ENCODE peak calls at places on chromosomes 6 and 20, in five cellular contexts. W is left ventricle myocardium inferior; I is GM10248; S is activated T-cell treated with anti-CD3 and anti-CD28 coated beads, Interleukin-2, amount 50 U/mL, for 72 hours; U is neural crest cell. D is an unnamed sample.

GRCh38 chr6:43790031-43790430 is 20.0 kb downstream of the VEGFA start:
- DNase-seq in W (peak; percentile 64), I (no peak), S (no peak), U (no peak), D (no peak)

GRCh38 chr6:168164462-168165061 is 85.5 kb upstream of the FRMD1 start:
- DNase-seq in S (no peak), W (no peak), I (no peak), U (no peak), D (no peak)

GRCh38 chr6:153525998-153526397 is 394.9 kb upstream of the RGS17 start:
- DNase-seq in W (no peak), S (no peak), U (no peak), I (no peak), D (no peak)

GRCh38 chr6:136226027-136226673 is 24.0 kb downstream of the MTFR2 start:
- DNase-seq in I (peak; percentile 57), W (peak; percentile 27), S (peak; percentile 59), U (peak; percentile 65), D (peak; percentile 54)

GRCh38 chr6:167394330-167394729 is 69.4 kb downstream of the TTLL2 start:
- DNase-seq in U (no peak), S (no peak), I (no peak), W (no peak), D (no peak)

GRCh38 chr6:134041093-134041492 is 11.3 kb downstream of the SLC2A12 start:
- DNase-seq in I (no peak), W (no peak), S (no peak), U (no peak), D (no peak)

GRCh38 chr6:39357998-39358686 is 35.6 kb upstream of the KCNK16 start:
- DNase-seq in W (no peak), I (no peak), U (no peak), S (no peak), D (no peak)

GRCh38 chr6:167513763-167514162 is 188.9 kb downstream of the TTLL2 start:
- DNase-seq in I (no peak), S (no peak), W (no peak), U (no peak), D (no peak)

GRCh38 chr20:3045816-3046676 is at the start of gene MRPS26:
- DNase-seq in I (peak; percentile 94), U (peak; percentile 84), W (peak; percentile 93), S (peak; percentile 91), D (peak; percentile 91)